ENCODE peak calls at places on chromosomes 6 and 20, in seven cellular contexts. B, U, K, M, L, D and O are unnamed samples.

GRCh38 chr20:258963-259362 is 1.4 kb downstream of the DEFB132 start:
- DNase-seq in U (peak), B (no peak), D (no peak), L (no peak), M (no peak), K (no peak), O (no peak)

GRCh38 chr6:20997143-20997792 is 463.0 kb downstream of the CDKAL1 start:
- DNase-seq in L (no peak), U (peak), K (no peak), D (no peak), B (no peak), M (no peak), O (no peak)

GRCh38 chr6:39225946-39226437 is 3.3 kb downstream of the KCNK5 start:
- DNase-seq in K (no peak), M (no peak), B (no peak), D (peak), L (no peak), U (no peak), O (no peak)

GRCh38 chr6:121691126-121691540 is 255.7 kb downstream of the GJA1 start:
- DNase-seq in D (no peak), K (no peak), B (no peak), M (no peak), L (no peak), U (peak), O (no peak)

GRCh38 chr6:105793132-105793531 is 293.0 kb upstream of the PRDM1 start:
- DNase-seq in B (no peak), M (no peak), K (no peak), U (no peak), D (peak), L (no peak), O (no peak)

GRCh38 chr6:25473447-25473846 is 178.6 kb upstream of the SCGN start:
- DNase-seq in D (no peak), L (no peak), B (no peak), K (no peak), M (no peak), U (no peak), O (no peak)

GRCh38 chr20:5136096-5136495 is 9.3 kb downstream of the CDS2 start:
- DNase-seq in D (no peak), L (no peak), K (no peak), U (no peak), B (no peak), M (no peak), O (no peak)

GRCh38 chr20:17620371-17621228 is 50.7 kb downstream of the DSTN start:
- DNase-seq in U (no peak), L (no peak), M (peak), B (peak), D (peak), K (peak), O (peak)

GRCh38 chr6:26157150-26157837 is 70.1 kb downstream of the HFE start:
- DNase-seq in B (peak), M (peak), U (no peak), K (peak), D (peak), L (no peak), O (peak)

GRCh38 chr6:12577124-12577845 is 139.3 kb upstream of the PHACTR1 start:
- DNase-seq in B (no peak), L (no peak), K (no peak), U (peak), D (no peak), M (no peak), O (no peak)

GRCh38 chr6:109687271-109687721 is 3.7 kb downstream of the AK9 start:
- DNase-seq in L (no peak), K (no peak), D (peak), B (peak), U (peak), M (no peak), O (no peak)

GRCh38 chr6:156782691-156783320 is 5.6 kb downstream of the ARID1B start:
- DNase-seq in D (no peak), L (no peak), K (no peak), B (no peak), U (peak), M (no peak), O (no peak)

GRCh38 chr6:92371809-92372208 is 1047.5 kb downstream of the EPHA7 start:
- DNase-seq in D (no peak), U (no peak), B (no peak), M (no peak), K (no peak), L (no peak), O (no peak)

GRCh38 chr6:71478834-71479541 is 190.4 kb downstream of the OGFRL1 start:
- DNase-seq in U (peak), B (no peak), L (no peak), K (no peak), M (no peak), D (no peak), O (no peak)

GRCh38 chr20:38255389-38255788 is 5.1 kb downstream of the KIAA1755 start:
- DNase-seq in L (no peak), U (peak), K (no peak), M (no peak), D (no peak), B (no peak), O (no peak)

GRCh38 chr6:112988748-112989147 is 641.6 kb downstream of the RFPL4B start:
- DNase-seq in U (no peak), D (no peak), K (no peak), B (no peak), L (no peak), M (no peak), O (no peak)

GRCh38 chr6:149887343-149887742 is 10.6 kb downstream of the RAET1E start:
- DNase-seq in M (no peak), B (no peak), D (no peak), K (no peak), L (no peak), U (peak), O (no peak)

GRCh38 chr6:43927525-43928210 is 157.7 kb downstream of the VEGFA start:
- DNase-seq in K (no peak), M (peak), B (no peak), L (no peak), U (no peak), D (peak), O (no peak)

GRCh38 chr6:157723376-157723775 is 99.7 kb upstream of the SNX9 start:
- DNase-seq in L (no peak), K (no peak), B (no peak), D (no peak), U (no peak), M (no peak), O (no peak)

DNA sequence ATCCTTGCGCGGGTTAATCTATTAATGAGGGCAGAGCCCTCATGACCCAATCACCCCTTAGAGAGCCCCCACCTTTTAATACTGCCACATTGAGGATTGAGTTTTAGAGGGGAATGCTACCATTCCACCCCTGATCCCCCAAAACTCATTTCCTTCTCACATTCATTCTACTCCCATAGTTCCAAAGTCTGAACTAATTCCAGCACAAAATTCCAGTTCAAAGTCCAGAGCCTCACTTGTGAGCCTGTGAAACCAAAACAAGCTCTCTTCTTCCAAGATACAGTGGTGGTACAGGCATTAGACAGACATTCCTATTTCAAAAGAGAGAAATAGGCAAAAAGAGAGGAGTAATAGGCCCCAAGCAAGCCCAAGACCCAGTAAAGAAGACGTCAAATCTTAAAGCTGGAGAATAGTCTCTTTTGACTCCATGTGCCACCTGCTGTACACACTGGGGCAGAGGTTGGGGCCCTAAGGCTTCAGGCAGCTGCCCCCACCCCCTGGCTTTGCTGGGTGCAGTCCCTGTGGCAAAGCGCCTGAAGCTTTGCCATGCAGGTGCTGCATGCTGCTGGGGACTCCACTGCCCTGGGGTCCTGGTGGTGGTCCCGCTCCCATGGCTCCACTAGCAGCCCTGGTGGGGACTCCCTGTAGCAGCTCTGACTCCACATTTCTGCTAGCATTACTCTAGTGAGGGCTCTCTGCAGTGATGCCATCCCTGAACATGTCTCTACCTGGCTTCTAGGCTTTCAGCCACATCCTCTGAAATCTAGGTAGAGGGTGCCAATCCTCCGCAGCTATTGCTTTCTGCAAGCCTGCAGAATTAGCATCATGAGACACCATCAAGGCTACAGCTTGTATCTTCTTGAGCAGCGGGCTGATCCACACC is 41.3 kb downstream of the RSPH3 start:
- DNase-seq in L (no peak), U (no peak), K (no peak), D (no peak), M (no peak), B (no peak), O (peak)
- TF ChIP-seq CTCF in L (no peak), U (no peak), K (peak), D (no peak), M (no peak), B (no peak), O (no peak)

DNA sequence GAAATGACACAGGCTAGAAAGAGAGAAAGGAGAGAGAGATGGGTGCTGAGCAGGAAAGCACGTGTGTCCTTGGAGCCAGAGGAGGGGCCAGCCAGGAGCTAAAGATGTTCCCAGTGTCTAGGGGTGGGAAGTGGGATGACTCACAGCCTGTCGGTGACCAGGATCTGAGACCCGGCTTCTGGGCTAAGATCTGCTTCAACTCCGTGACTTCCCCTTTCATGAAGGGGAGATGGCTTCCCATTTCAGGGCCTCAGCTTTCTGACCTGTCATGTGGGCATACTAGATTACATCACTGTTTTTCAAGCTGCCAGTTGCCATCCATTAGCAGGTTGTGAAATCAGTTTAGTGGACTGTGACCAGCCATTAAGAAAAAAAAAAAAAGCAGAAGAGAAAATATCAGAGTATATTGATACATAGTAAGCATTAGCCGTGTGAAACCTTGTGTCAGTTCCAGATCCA is 5.4 kb downstream of the TGM3 start:
- DNase-seq in D (peak), B (peak), M (no peak), K (no peak), U (peak), L (no peak), O (peak)
- TF ChIP-seq CTCF in D (no peak), B (no peak), M (no peak), K (no peak), U (no peak), L (no peak), O (no peak)

GRCh38 chr6:94645191-94645590 is 932.1 kb upstream of the MANEA start:
- DNase-seq in D (no peak), M (no peak), B (no peak), K (no peak), U (no peak), L (no peak), O (no peak)

GRCh38 chr6:94636780-94637385 is 940.5 kb upstream of the MANEA start:
- DNase-seq in B (no peak), L (no peak), K (peak), M (no peak), U (no peak), D (no peak), O (no peak)

DNA sequence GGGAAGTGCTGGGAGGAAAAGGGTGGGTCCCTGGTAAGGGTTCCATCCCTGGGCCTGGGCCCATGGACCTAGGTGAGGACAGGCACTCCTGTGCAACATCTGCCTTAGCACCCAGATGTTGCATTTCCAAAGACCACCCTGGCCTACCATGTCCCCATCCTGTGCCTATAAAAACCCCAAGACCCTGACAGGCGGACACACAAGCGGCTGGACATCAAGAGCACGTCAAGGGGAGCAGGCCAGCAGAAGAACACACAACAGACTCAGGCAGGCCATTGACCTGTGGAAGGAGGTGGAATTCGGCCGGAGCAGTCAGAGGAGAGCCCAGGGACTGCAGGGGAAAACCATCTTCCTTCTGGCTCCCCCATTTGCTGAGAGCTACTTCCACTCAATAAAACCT is 937.8 kb upstream of the MANEA start:
- DNase-seq in U (no peak), L (no peak), M (no peak), K (no peak), D (no peak), B (no peak), O (no peak)
- TF ChIP-seq CTCF in U (no peak), L (no peak), M (no peak), K (no peak), D (no peak), B (no peak), O (no peak)

GRCh38 chr6:82783587-82784253 is 281.9 kb downstream of the UBE3D start:
- DNase-seq in M (no peak), B (no peak), L (no peak), D (no peak), K (peak), U (no peak), O (no peak)
- TF ChIP-seq CTCF in M (no peak), B (no peak), L (no peak), D (no peak), K (peak), U (no peak), O (no peak)

GRCh38 chr6:89121934-89122333 is 4.1 kb upstream of the SRSF12 start:
- DNase-seq in D (no peak), B (no peak), M (no peak), U (no peak), L (no peak), K (no peak), O (no peak)

GRCh38 chr6:89118931-89119330 is 1.1 kb upstream of the SRSF12 start:
- DNase-seq in K (no peak), B (no peak), D (no peak), M (peak), U (no peak), L (no peak), O (no peak)

GRCh38 chr6:89116702-89117101 is 1.2 kb downstream of the SRSF12 start:
- DNase-seq in U (no peak), M (no peak), B (no peak), D (no peak), L (no peak), K (no peak), O (no peak)

GRCh38 chr6:89120371-89120770 is 2.5 kb upstream of the SRSF12 start:
- DNase-seq in L (no peak), B (no peak), U (no peak), M (no peak), K (no peak), D (no peak), O (no peak)

GRCh38 chr6:89117285-89118108 is at the start of gene SRSF12:
- DNase-seq in L (no peak), B (no peak), U (peak), D (peak), M (peak), K (peak), O (peak)
- TF ChIP-seq CTCF in L (no peak), B (no peak), U (no peak), D (no peak), M (no peak), K (no peak), O (no peak)

DNA sequence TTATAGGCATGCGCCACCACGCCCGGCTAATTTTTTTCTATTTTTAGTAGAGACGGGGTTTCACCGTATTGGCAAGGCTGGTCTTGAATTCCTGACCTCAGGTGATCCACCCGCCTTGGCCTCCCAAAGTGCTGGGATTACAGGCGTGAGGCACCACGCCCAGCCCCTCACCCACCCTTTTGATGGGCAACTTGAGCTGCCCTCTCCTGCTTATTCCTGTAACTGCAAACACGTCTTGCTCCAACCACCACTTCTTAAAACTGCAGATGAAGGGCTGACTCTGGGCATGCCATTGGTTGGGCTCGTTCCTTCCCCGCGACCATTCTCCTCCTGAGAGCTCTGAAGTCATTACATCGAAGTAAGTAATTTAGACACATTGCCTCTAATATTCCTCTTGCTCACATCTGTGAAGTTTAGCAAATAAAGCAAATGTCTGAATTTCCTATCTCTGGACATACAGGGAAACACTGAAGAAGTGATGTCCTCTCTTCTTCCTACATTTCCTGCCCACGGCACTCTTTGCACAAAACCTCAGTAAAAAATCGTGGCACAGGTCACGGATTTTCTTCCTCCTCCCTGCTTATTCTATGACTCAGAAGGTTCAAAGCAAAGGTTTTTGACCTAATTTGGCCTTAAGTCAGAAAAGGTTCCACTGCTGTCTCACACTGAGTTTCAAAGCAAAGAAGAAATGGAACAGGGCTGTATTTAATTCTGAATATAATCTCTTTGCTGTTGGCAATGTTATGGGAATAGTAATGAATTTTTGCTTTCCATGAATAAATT is 117.5 kb downstream of the GMPR start:
- DNase-seq in L (no peak), U (peak), B (no peak), D (no peak), K (peak), M (no peak), O (no peak)
- TF ChIP-seq CTCF in L (no peak), U (no peak), B (no peak), D (no peak), K (peak), M (no peak), O (no peak)